ENCODE peak calls at places on chromosomes 3 and 15, in five cellular contexts. C, V, U, S and R are unnamed samples.
A peak's percentile ranks its signal among the peaks of the same experiment; 100 is the strongest.

GRCh38 chr3:186549497-186549896 is 5.3 kb upstream of the CRYGS start:
- DNase-seq in V (no peak), S (no peak), C (no peak), U (no peak), R (no peak)

GRCh38 chr15:76840830-76841460 is 64.2 kb downstream of the SCAPER start:
- DNase-seq in V (peak; percentile 28), C (no peak), U (no peak), S (peak; percentile 26), R (no peak)

GRCh38 chr3:53715815-53716483 is 130.3 kb downstream of the CHDH start:
- DNase-seq in U (peak; percentile 13), V (no peak), S (no peak), C (no peak), R (no peak)

GRCh38 chr3:10008588-10009344 is 17.5 kb upstream of the FANCD2 start:
- DNase-seq in C (peak; percentile 92), U (peak; percentile 96), S (peak; percentile 64), V (no peak), R (peak; percentile 69)

GRCh38 chr3:27714101-27714526 is 8.0 kb downstream of the EOMES start:
- DNase-seq in U (no peak), S (no peak), V (no peak), C (no peak), R (no peak)

GRCh38 chr3:96478496-96478895 is 335.9 kb upstream of the EPHA6 start:
- DNase-seq in V (no peak), S (peak; percentile 8), C (no peak), U (no peak), R (no peak)

GRCh38 chr3:111904376-111905241 is 45.5 kb downstream of the PHLDB2 start:
- DNase-seq in S (peak; percentile 80), V (no peak), C (no peak), U (no peak), R (no peak)

GRCh38 chr3:171374260-171374659 is 85.9 kb downstream of the TNIK start:
- DNase-seq in C (no peak), U (no peak), S (no peak), V (no peak), R (no peak)

GRCh38 chr15:29095746-29096145 is 173.9 kb downstream of the NSMCE3 start:
- DNase-seq in C (no peak), V (no peak), S (no peak), U (no peak), R (no peak)

GRCh38 chr15:25435474-25436243 is 3.2 kb downstream of the UBE3A start:
- DNase-seq in V (no peak), S (no peak), U (no peak), C (no peak), R (no peak)

GRCh38 chr3:82293867-82294266 is 532.4 kb upstream of the GBE1 start:
- DNase-seq in U (no peak), C (no peak), V (no peak), S (no peak), R (no peak)

GRCh38 chr3:69096299-69096698 is 11.6 kb downstream of the ARL6IP5 start:
- DNase-seq in S (no peak), U (no peak), V (no peak), C (no peak), R (no peak)
- H3K27ac ChIP-seq in S (no peak overlapping the region), U (no peak overlapping the region), V (no peak overlapping the region), C (no peak overlapping the region), R (peak overlapping the region; percentile 77)

DNA sequence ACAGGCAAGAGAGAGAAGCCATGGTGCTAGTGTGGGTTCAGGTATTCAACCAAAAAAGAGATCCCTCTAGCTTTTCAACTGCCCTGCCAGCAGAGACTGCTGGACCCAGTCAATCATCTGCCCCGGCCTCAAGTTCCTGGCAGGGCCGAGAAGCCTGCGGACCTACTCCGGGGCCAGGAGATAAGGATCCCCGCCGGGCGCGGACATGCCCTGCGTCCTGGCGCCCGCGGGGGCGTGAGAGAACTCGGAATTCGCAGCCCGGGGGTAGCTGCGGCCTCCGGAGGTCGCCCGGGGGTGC is 821 bp upstream of the MAGI1 start:
- DNase-seq in C (peak; percentile 48), V (no peak), S (no peak), U (peak; percentile 58), R (no peak)
- TF ChIP-seq CTCF in C (no peak), V (no peak), S (no peak), U (no peak), R (no peak)

GRCh38 chr3:99910752-99911151 is 93.1 kb downstream of the CMSS1 start:
- DNase-seq in U (no peak), S (no peak), C (no peak), V (no peak), R (no peak)
- H3K27ac ChIP-seq in U (no peak overlapping the region), S (no peak overlapping the region), C (no peak overlapping the region), V (peak overlapping the region; percentile 29), R (no peak overlapping the region)

GRCh38 chr15:47374222-47374621 is 343.1 kb upstream of the SEMA6D start:
- DNase-seq in S (peak; percentile 7), C (no peak), V (no peak), U (no peak), R (no peak)

GRCh38 chr15:47377465-47377864 is 339.8 kb upstream of the SEMA6D start:
- DNase-seq in U (no peak), C (no peak), S (no peak), V (no peak), R (no peak)

GRCh38 chr15:47378527-47378926 is 338.8 kb upstream of the SEMA6D start:
- DNase-seq in V (no peak), U (no peak), S (no peak), C (no peak), R (no peak)

GRCh38 chr15:47371939-47372338 is 345.4 kb upstream of the SEMA6D start:
- DNase-seq in S (no peak), V (no peak), U (no peak), C (no peak), R (no peak)

GRCh38 chr15:47376190-47376589 is 341.1 kb upstream of the SEMA6D start:
- DNase-seq in V (no peak), C (no peak), S (no peak), U (no peak), R (no peak)
- TF ChIP-seq CTCF in V (no peak), C (no peak), S (no peak), U (no peak), R (no peak)

GRCh38 chr3:159824341-159824740 is 164.3 kb upstream of the IL12A start:
- DNase-seq in U (no peak), C (no peak), S (peak; percentile 93), V (peak; percentile 56), R (no peak)
- H3K27ac ChIP-seq in U (no peak overlapping the region), C (no peak overlapping the region), S (no peak overlapping the region), V (no peak overlapping the region), R (peak overlapping the region; percentile 69)

GRCh38 chr15:31012455-31012854 is 21.0 kb upstream of the MTMR10 start:
- DNase-seq in C (no peak), S (no peak), V (no peak), U (no peak), R (no peak)

GRCh38 chr15:31013863-31014607 is 22.6 kb upstream of the MTMR10 start:
- DNase-seq in V (no peak), C (no peak), S (no peak), U (no peak), R (no peak)

GRCh38 chr15:31005660-31006059 is 14.2 kb upstream of the MTMR10 start:
- DNase-seq in U (no peak), V (no peak), S (no peak), C (no peak), R (no peak)

GRCh38 chr15:31014608-31014925 is 23.1 kb upstream of the MTMR10 start:
- DNase-seq in U (no peak), V (no peak), C (no peak), S (no peak), R (no peak)

DNA sequence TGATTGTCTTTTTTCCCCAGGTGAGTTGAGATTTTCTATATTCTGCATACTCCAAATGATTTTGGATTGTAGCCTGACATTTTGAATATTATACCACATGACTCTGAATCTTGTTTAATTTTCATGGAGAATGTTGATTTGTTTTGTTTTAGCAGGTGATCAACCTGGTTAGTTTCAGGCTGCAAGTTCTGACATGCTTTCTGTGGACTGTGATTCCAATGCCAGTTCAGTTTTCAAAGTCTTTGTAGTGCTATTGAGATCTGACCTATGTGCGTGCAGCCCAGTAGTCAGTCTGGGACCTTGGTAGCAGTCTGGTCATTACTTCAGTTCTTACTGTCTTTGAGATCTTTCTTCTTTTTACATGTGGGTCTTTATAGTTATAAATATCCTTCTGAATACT is 18.6 kb upstream of the MTMR10 start:
- DNase-seq in U (no peak), S (no peak), C (no peak), V (no peak), R (no peak)
- TF ChIP-seq CTCF in U (no peak), S (no peak), C (no peak), V (no peak), R (no peak)